ENCODE peak calls at places on chromosomes 13 and 19, in eight cellular contexts. M is fibroblast of lung, W is neural progenitor cell, B is HCT116, Z is hepatocyte, O is IMR-90, C is osteoblast, R is H9. X is an unnamed sample.

GRCh38 chr19:46967578-46968018 is 52.0 kb upstream of the NPAS1 start:
- DNase-seq in M (no peak), W (no peak), B (no peak), Z (no peak), O (no peak), C (no peak), R (no peak), X (no peak)

GRCh38 chr13:25018729-25019115 is 77.2 kb upstream of the PABPC3 start:
- DNase-seq in M (no peak), W (peak; percentile 36), B (no peak), Z (no peak), O (no peak), C (no peak), R (peak; percentile 53), X (no peak)

GRCh38 chr13:48216204-48216711 is 16.7 kb upstream of the ITM2B start:
- DNase-seq in M (no peak), W (no peak), B (no peak), Z (no peak), O (no peak), C (no peak), R (no peak), X (no peak)

GRCh38 chr19:40721936-40722661 is 5.2 kb downstream of the ITPKC start:
- DNase-seq in M (peak; percentile 34), W (no peak), B (no peak), Z (no peak), O (peak; percentile 41), C (peak; percentile 79), R (no peak), X (no peak)

GRCh38 chr19:13576726-13577125 is 70.4 kb upstream of the CACNA1A start:
- DNase-seq in M (no peak), W (no peak), B (no peak), Z (no peak), O (no peak), C (no peak), R (no peak), X (no peak)

GRCh38 chr19:47226426-47227346 is 4.3 kb downstream of the BBC3 start:
- DNase-seq in M (peak; percentile 62), W (peak; percentile 66), B (peak; percentile 76), Z (peak; percentile 79), O (peak; percentile 67), C (peak; percentile 79), R (peak; percentile 75), X (peak; percentile 94)

GRCh38 chr19:4972509-4973230 is 3.8 kb downstream of the KDM4B start:
- DNase-seq in M (peak; percentile 62), W (no peak), B (peak; percentile 40), Z (no peak), O (peak; percentile 69), C (peak; percentile 93), R (no peak), X (no peak)

GRCh38 chr19:5631511-5632240 is 8.8 kb downstream of the SAFB start:
- DNase-seq in M (no peak), W (no peak), B (no peak), Z (no peak), O (no peak), C (no peak), R (no peak), X (no peak)

GRCh38 chr13:25225970-25226369 is 53.9 kb upstream of the AMER2 start:
- DNase-seq in M (no peak), W (no peak), B (no peak), Z (no peak), O (no peak), C (no peak), R (no peak), X (no peak)

GRCh38 chr13:77310579-77311279 is 16.2 kb downstream of the MYCBP2 start:
- DNase-seq in M (no peak), W (no peak), B (no peak), Z (peak; percentile 6), O (no peak), C (no peak), R (no peak), X (no peak)

GRCh38 chr13:77306458-77306857 is 20.4 kb downstream of the MYCBP2 start:
- DNase-seq in M (no peak), W (no peak), B (no peak), Z (no peak), O (no peak), C (no peak), R (no peak), X (no peak)

GRCh38 chr13:77312311-77312710 is 14.6 kb downstream of the MYCBP2 start:
- DNase-seq in M (no peak), W (no peak), B (no peak), Z (no peak), O (no peak), C (no peak), R (no peak), X (no peak)

GRCh38 chr13:77310161-77310560 is 16.7 kb downstream of the MYCBP2 start:
- DNase-seq in M (no peak), W (no peak), B (no peak), Z (no peak), O (no peak), C (no peak), R (no peak), X (no peak)

GRCh38 chr13:77309254-77309653 is 17.6 kb downstream of the MYCBP2 start:
- DNase-seq in M (no peak), W (no peak), B (no peak), Z (no peak), O (no peak), C (no peak), R (no peak), X (no peak)
- H4K20me1 ChIP-seq in M (peaks cover 2% of the 10 kb centered on the region), W (no peaks in the 10 kb centered on the region), B (peaks cover 12% of the 10 kb centered on the region), Z (peaks cover 8% of the 10 kb centered on the region), O (peaks cover 11% of the 10 kb centered on the region), C (peaks cover 30% of the 10 kb centered on the region), R (no peaks in the 10 kb centered on the region), X (peaks cover 42% of the 10 kb centered on the region)

DNA sequence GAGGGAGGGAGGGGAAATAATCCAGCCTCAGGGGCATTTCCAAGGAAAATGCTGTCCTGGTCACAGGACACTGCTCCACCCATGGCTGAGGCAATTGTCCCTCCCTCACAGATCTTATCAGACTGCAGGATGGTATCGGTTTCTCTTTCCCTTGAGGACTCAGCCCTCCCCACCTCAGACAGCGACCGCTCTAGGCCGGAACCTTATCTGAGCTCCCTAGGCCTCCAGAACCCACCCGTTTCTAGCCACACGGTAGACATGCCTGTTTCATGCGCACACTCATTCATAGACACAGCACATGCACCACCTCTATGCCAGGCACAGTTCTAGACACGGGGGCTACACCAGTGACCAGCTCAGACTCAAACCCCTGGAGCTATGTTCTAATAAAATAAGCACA is 10.1 kb upstream of the IZUMO2 start:
- DNase-seq in M (no peak), W (no peak), B (no peak), Z (peak; percentile 73), O (no peak), C (no peak), R (no peak), X (peak; percentile 41)
- H3K27ac ChIP-seq in M (no peak overlapping the region), W (no peak overlapping the region), B (no peak overlapping the region), Z (peak overlapping the region; percentile 88), O (no peak overlapping the region), C (no peak overlapping the region), R (no peak overlapping the region), X (no peak overlapping the region)

GRCh38 chr19:11288349-11288748 is 7.6 kb upstream of the TSPAN16 start:
- DNase-seq in M (no peak), W (no peak), B (no peak), Z (no peak), O (peak; percentile 41), C (peak; percentile 56), R (no peak), X (no peak)
- TF ChIP-seq CTCF in M (peak; percentile 72), W (peak; percentile 29), B (peak; percentile 52), Z (peak; percentile 38), O (peak; percentile 60), C (peak; percentile 57), R (peak; percentile 53), X (peak; percentile 46)

GRCh38 chr13:20570540-20570939 is 3.6 kb downstream of the IFT88 start:
- DNase-seq in M (no peak), W (no peak), B (no peak), Z (no peak), O (peak; percentile 49), C (no peak), R (no peak), X (no peak)

GRCh38 chr13:20573636-20574035 is 6.7 kb downstream of the IFT88 start:
- DNase-seq in M (no peak), W (no peak), B (no peak), Z (no peak), O (no peak), C (no peak), R (no peak), X (no peak)

GRCh38 chr13:20567881-20568528 is 1.0 kb downstream of the IFT88 start:
- DNase-seq in M (no peak), W (no peak), B (no peak), Z (no peak), O (no peak), C (no peak), R (no peak), X (no peak)

GRCh38 chr13:20573186-20573585 is 6.2 kb downstream of the IFT88 start:
- DNase-seq in M (no peak), W (no peak), B (no peak), Z (no peak), O (no peak), C (no peak), R (no peak), X (no peak)
- H4K20me1 ChIP-seq in M (no peaks in the 10 kb centered on the region), W (no peaks in the 10 kb centered on the region), B (no peaks in the 10 kb centered on the region), Z (no peaks in the 10 kb centered on the region), O (no peaks in the 10 kb centered on the region), C (no peaks in the 10 kb centered on the region), R (no peaks in the 10 kb centered on the region), X (no peaks in the 10 kb centered on the region)

X was measured in MM.1S.